ENCODE peak calls at places on chromosomes 13 and 19, in nine cellular contexts. R, Z, S, C, I, E, Y, L and F are unnamed samples.

GRCh38 chr19:1066748-1067340 is at the start of gene ARHGAP45:
- DNase-seq in R (peak), Z (no peak), S (peak), C (peak), I (no peak), E (no peak), Y (no peak), L (no peak), F (no peak)

GRCh38 chr19:34224996-34225658 is 29.2 kb upstream of the GARRE1 start:
- DNase-seq in R (no peak), Z (no peak), S (no peak), C (peak), I (no peak), E (no peak), Y (no peak), L (peak), F (no peak)

GRCh38 chr13:65091031-65091430 is 2139.1 kb downstream of the PCDH9 start:
- DNase-seq in R (no peak), Z (no peak), S (no peak), C (no peak), I (no peak), E (no peak), Y (no peak), L (no peak), F (no peak)

GRCh38 chr19:7376151-7376852 is 27.6 kb downstream of the ARHGEF18 start:
- DNase-seq in R (no peak), Z (no peak), S (no peak), C (no peak), I (no peak), E (no peak), Y (no peak), L (no peak), F (no peak)

GRCh38 chr13:50127017-50127725 is 111.9 kb downstream of the KCNRG start:
- DNase-seq in R (no peak), Z (peak), S (peak), C (peak), I (peak), E (no peak), Y (peak), L (peak), F (no peak)

GRCh38 chr13:90105881-90106496 is 1241.5 kb upstream of the MIR17HG start:
- DNase-seq in R (no peak), Z (no peak), S (no peak), C (peak), I (no peak), E (no peak), Y (no peak), L (no peak), F (no peak)

GRCh38 chr13:105047676-105048295 is 1487.7 kb downstream of the EFNB2 start:
- DNase-seq in R (no peak), Z (no peak), S (no peak), C (no peak), I (peak), E (no peak), Y (no peak), L (no peak), F (no peak)

GRCh38 chr13:64912141-64912540 is 2318.0 kb downstream of the PCDH9 start:
- DNase-seq in R (no peak), Z (no peak), S (no peak), C (peak), I (no peak), E (no peak), Y (no peak), L (peak), F (no peak)

GRCh38 chr13:44906758-44907157 is 82.5 kb downstream of the NUFIP1 start:
- DNase-seq in R (no peak), Z (peak), S (no peak), C (peak), I (no peak), E (no peak), Y (no peak), L (peak), F (no peak)

GRCh38 chr19:41837981-41838708 is 6.3 kb downstream of the LYPD4 start:
- DNase-seq in R (no peak), Z (no peak), S (no peak), C (no peak), I (no peak), E (no peak), Y (no peak), L (no peak), F (no peak)

GRCh38 chr19:4415352-4415751 is 12.9 kb downstream of the CHAF1A start:
- DNase-seq in R (no peak), Z (no peak), S (no peak), C (peak), I (no peak), E (no peak), Y (no peak), L (no peak), F (no peak)

GRCh38 chr13:83372786-83373185 is 509.5 kb downstream of the SLITRK1 start:
- DNase-seq in R (no peak), Z (no peak), S (no peak), C (peak), I (no peak), E (no peak), Y (no peak), L (peak), F (no peak)

GRCh38 chr19:18500820-18501219 is 21.1 kb downstream of the ELL start:
- DNase-seq in R (no peak), Z (peak), S (no peak), C (no peak), I (peak), E (no peak), Y (peak), L (no peak), F (no peak)

GRCh38 chr13:78160793-78161192 is 242.2 kb upstream of the EDNRB start:
- DNase-seq in R (no peak), Z (no peak), S (no peak), C (peak), I (no peak), E (no peak), Y (no peak), L (peak), F (no peak)

GRCh38 chr19:12364391-12365093 is 941 bp downstream of the ZNF442 start:
- DNase-seq in R (no peak), Z (peak), S (no peak), C (peak), I (peak), E (no peak), Y (peak), L (peak), F (no peak)

GRCh38 chr13:114286808-114287207 is 5.4 kb downstream of the UPF3A start:
- DNase-seq in R (no peak), Z (no peak), S (no peak), C (peak), I (peak), E (no peak), Y (no peak), L (peak), F (no peak)

GRCh38 chr19:49987159-49987698 is 26.3 kb upstream of the SIGLEC11 start:
- DNase-seq in R (peak), Z (peak), S (peak), C (peak), I (peak), E (peak), Y (peak), L (peak), F (no peak)

GRCh38 chr19:48874309-48875135 is 2.3 kb downstream of the PPP1R15A start:
- DNase-seq in R (no peak), Z (peak), S (peak), C (peak), I (peak), E (peak), Y (no peak), L (peak), F (no peak)

GRCh38 chr19:46021531-46022041 is 1.3 kb downstream of the PGLYRP1 start:
- DNase-seq in R (no peak), Z (no peak), S (no peak), C (no peak), I (peak), E (no peak), Y (no peak), L (no peak), F (no peak)

GRCh38 chr19:681029-681626 is 4.9 kb downstream of the FSTL3 start:
- DNase-seq in R (no peak), Z (no peak), S (no peak), C (peak), I (no peak), E (no peak), Y (peak), L (no peak), F (no peak)

GRCh38 chr13:75326173-75327131 is 155.5 kb downstream of the TBC1D4 start:
- DNase-seq in R (no peak), Z (no peak), S (peak), C (peak), I (no peak), E (no peak), Y (no peak), L (peak), F (no peak)

GRCh38 chr19:38618590-38619360 is at the start of gene EIF3K:
- DNase-seq in R (peak), Z (peak), S (peak), C (peak), I (peak), E (peak), Y (peak), L (peak), F (no peak)

GRCh38 chr19:57583521-57584416 is at the start of gene ZIK1:
- DNase-seq in R (peak), Z (peak), S (peak), C (peak), I (peak), E (no peak), Y (peak), L (peak), F (no peak)

GRCh38 chr19:3520166-3521103 is 14.3 kb downstream of the FZR1 start:
- DNase-seq in R (no peak), Z (no peak), S (no peak), C (no peak), I (no peak), E (no peak), Y (no peak), L (no peak), F (peak)

GRCh38 chr13:39967199-39967959 is 311.9 kb downstream of the COG6 start:
- DNase-seq in R (no peak), Z (no peak), S (no peak), C (no peak), I (no peak), E (no peak), Y (no peak), L (no peak), F (no peak)

GRCh38 chr13:25819856-25820530 is 231.8 kb downstream of the SHISA2 start:
- DNase-seq in R (no peak), Z (no peak), S (no peak), C (no peak), I (peak), E (no peak), Y (no peak), L (no peak), F (no peak)

GRCh38 chr19:16573296-16573695 is 1.1 kb upstream of the SLC35E1 start:
- DNase-seq in R (no peak), Z (no peak), S (no peak), C (peak), I (no peak), E (no peak), Y (no peak), L (no peak), F (no peak)

GRCh38 chr19:16572332-16573211 is at the start of gene SLC35E1:
- DNase-seq in R (peak), Z (peak), S (peak), C (peak), I (peak), E (peak), Y (peak), L (peak), F (no peak)

GRCh38 chr19:16575282-16575681 is 3.1 kb upstream of the SLC35E1 start:
- DNase-seq in R (no peak), Z (no peak), S (no peak), C (no peak), I (no peak), E (no peak), Y (no peak), L (no peak), F (no peak)

GRCh38 chr19:16571689-16572331 is 405 bp downstream of the SLC35E1 start:
- DNase-seq in R (no peak), Z (no peak), S (no peak), C (peak), I (peak), E (no peak), Y (no peak), L (peak), F (no peak)

GRCh38 chr19:16573925-16574324 is 1.7 kb upstream of the SLC35E1 start:
- DNase-seq in R (no peak), Z (no peak), S (no peak), C (no peak), I (no peak), E (no peak), Y (no peak), L (no peak), F (no peak)
- H3K27ac ChIP-seq in R (no peak), Z (no peak), S (peak), C (no peak), I (no peak), E (no peak), Y (no peak), L (no peak), F (no peak)

DNA sequence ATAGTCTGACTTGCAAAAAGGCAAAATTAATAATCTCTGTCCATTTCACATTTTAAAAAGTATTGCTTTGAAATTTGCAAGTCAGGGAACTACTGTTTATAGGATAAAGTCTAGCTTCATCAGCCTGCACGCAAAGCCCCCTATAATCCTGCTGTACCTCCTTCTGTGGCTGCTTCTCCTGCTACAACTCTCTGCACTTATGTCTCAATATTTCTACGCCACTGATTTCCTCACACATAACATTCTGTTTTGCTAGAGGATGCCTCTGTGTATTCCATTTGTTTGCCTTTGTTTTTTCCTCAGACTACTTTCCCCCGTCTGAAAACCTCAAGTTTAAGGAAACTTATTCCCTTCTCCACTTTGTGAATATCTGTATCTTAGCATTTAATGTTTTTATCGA is 389.9 kb downstream of the RFC3 start:
- DNase-seq in R (no peak), Z (no peak), S (no peak), C (peak), I (no peak), E (no peak), Y (no peak), L (peak), F (no peak)
- H3K27ac ChIP-seq in R (no peak), Z (peak), S (no peak), C (peak), I (no peak), E (peak), Y (peak), L (no peak), F (no peak)

GRCh38 chr13:30847697-30848307 is 58.3 kb upstream of the MEDAG start:
- DNase-seq in R (no peak), Z (peak), S (no peak), C (peak), I (no peak), E (no peak), Y (no peak), L (peak), F (no peak)
- H3K27ac ChIP-seq in R (no peak), Z (peak), S (no peak), C (peak), I (no peak), E (peak), Y (peak), L (peak), F (peak)

GRCh38 chr19:10424011-10424637 is 3.8 kb downstream of the PDE4A start:
- DNase-seq in R (no peak), Z (peak), S (peak), C (peak), I (peak), E (peak), Y (peak), L (peak), F (no peak)
- H3K27ac ChIP-seq in R (peak), Z (no peak), S (peak), C (no peak), I (no peak), E (peak), Y (peak), L (no peak), F (no peak)

DNA sequence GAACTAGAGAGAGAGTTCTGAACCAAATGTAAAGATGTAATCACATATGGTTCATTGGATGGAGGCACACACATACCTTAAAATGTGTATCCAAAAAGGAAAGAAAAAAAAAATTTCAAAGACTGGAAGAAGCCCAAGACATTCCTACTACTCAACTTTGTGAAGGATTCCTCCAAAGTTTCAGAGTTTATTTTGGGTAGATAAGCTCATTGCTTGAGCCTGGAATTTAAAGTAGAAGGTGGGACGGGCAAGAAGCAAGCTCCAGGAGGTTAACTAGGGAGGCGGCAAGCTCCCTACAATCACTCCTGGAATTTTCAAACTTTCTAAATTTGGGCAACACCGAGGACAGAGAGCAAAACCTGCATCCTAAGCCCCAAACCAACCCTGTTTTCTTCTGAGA is 1.9 kb downstream of the TSHZ3 start:
- DNase-seq in R (no peak), Z (no peak), S (no peak), C (peak), I (peak), E (no peak), Y (no peak), L (peak), F (no peak)
- H3K27ac ChIP-seq in R (no peak), Z (peak), S (no peak), C (peak), I (peak), E (no peak), Y (peak), L (peak), F (no peak)

DNA sequence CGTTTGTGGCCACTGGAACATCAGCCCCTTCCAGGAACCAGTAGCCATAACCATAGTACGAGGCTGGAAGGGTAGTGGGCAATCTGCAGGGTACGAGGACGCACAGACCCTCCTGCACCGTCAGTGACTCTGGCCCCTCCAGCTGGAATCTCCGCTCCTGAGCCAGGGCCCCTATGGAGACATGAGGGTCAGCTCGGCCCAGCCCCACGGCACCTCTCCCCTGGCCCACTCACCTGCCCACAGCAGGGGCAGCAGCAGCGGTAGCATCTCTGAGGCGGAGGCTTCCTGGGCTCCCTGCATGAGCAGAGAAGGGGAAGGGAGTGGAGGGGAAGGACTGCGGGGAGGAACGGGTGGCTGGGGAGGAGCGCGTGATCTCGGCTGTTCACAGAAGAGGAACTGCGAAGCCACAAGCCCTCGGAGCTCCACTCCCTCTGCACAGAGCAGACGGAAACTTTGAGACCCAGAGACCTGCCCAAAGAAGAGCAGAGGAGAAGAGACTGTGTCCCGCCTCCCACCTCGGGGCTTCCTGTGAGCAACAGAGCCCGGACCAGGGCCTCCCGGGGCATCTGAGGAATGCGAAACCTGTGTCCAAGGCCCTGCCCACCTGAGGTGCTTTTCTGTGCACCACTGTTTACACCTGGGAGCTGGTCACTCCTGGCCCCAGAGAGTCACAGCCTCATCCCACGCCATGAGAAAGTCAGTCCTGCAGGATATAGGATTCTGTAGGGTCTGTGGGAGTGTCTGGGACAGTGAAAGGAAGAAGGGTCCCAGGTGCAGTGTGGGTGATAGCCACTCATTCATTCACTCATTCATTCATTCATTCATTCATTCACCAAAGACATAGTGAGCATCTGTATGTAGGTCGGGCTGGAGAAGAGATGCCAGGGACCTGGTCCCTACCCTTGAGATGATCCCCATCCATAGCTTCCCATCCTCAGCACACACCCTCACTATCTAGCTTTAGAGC is at the start of gene SIGLEC6:
- DNase-seq in R (no peak), Z (no peak), S (no peak), C (no peak), I (peak), E (no peak), Y (peak), L (no peak), F (no peak)
- H3K27ac ChIP-seq in R (no peak), Z (no peak), S (no peak), C (no peak), I (no peak), E (no peak), Y (no peak), L (no peak), F (no peak)